ENCODE peak calls at places on chromosomes 1 and 21, in ten cellular contexts. F is dermis microvascular lymphatic vessel endothelial cell, L is RWPE1, N is HEK293T, A is cardiac fibroblast, P is tibial artery, Y is thoracic aorta, Z is A549, I is NCI-H446, T is NCI-H1436. R is an unnamed sample.

GRCh38 chr1:75785320-75785963 is 614 bp upstream of the RABGGTB start:
- DNase-seq in Y (no peak), Z (no peak), P (no peak), F (no peak), L (no peak), T (no peak), I (no peak), A (no peak), N (peak), R (no peak)

GRCh38 chr1:15116966-15117365 is 36.6 kb upstream of the TMEM51 start:
- DNase-seq in P (no peak), T (no peak), Y (no peak), I (no peak), N (no peak), A (no peak), L (no peak), F (no peak), Z (no peak), R (no peak)

GRCh38 chr1:30852026-30852425 is 56.5 kb downstream of the SDC3 start:
- DNase-seq in I (no peak), Y (no peak), A (peak), N (no peak), F (peak), T (no peak), P (peak), Z (peak), L (no peak), R (no peak)

GRCh38 chr1:112633628-112634027 is 14.0 kb downstream of the CAPZA1 start:
- DNase-seq in I (no peak), Z (no peak), F (no peak), A (no peak), T (no peak), N (no peak), Y (no peak), L (no peak), P (no peak), R (no peak)

GRCh38 chr1:21924503-21925005 is 12.6 kb downstream of the HSPG2 start:
- DNase-seq in L (no peak), I (no peak), Y (no peak), N (no peak), F (peak), Z (no peak), A (no peak), P (peak), T (no peak), R (no peak)

GRCh38 chr1:171343727-171344472 is 29.9 kb downstream of the FMO4 start:
- DNase-seq in N (no peak), A (no peak), P (no peak), L (no peak), F (no peak), T (no peak), Z (no peak), I (no peak), Y (no peak), R (no peak)

GRCh38 chr21:45593162-45594022 is 50.1 kb upstream of the PCBP3 start:
- DNase-seq in F (no peak), Z (no peak), P (no peak), A (no peak), Y (no peak), L (no peak), I (no peak), T (no peak), N (no peak), R (no peak)

GRCh38 chr21:35508389-35508888 is 459.3 kb upstream of the RUNX1 start:
- DNase-seq in P (peak), A (peak), L (no peak), Y (peak), N (no peak), T (no peak), I (no peak), Z (peak), F (no peak), R (no peak)

GRCh38 chr1:219362702-219363101 is 189.0 kb downstream of the LYPLAL1 start:
- DNase-seq in A (no peak), L (no peak), F (no peak), I (no peak), Z (no peak), P (no peak), T (no peak), N (no peak), Y (no peak), R (no peak)

GRCh38 chr21:45365186-45365607 is 39.8 kb upstream of the COL18A1 start:
- DNase-seq in Y (no peak), F (no peak), Z (no peak), P (no peak), T (no peak), A (no peak), N (no peak), I (no peak), L (no peak), R (no peak)

GRCh38 chr1:167492509-167492910 is 25.8 kb downstream of the CD247 start:
- DNase-seq in I (no peak), L (no peak), F (no peak), Y (no peak), T (no peak), P (no peak), N (no peak), Z (no peak), A (no peak), R (no peak)

GRCh38 chr1:147840909-147841308 is 61.7 kb upstream of the GJA8 start:
- DNase-seq in Y (no peak), Z (peak), F (no peak), N (peak), I (no peak), T (no peak), P (no peak), A (peak), L (no peak), R (no peak)

GRCh38 chr1:23585321-23586022 is 26.2 kb upstream of the ID3 start:
- DNase-seq in L (peak), I (no peak), A (peak), Y (no peak), N (no peak), F (no peak), P (peak), T (no peak), Z (peak), R (no peak)

GRCh38 chr1:54604572-54605370 is 18.6 kb downstream of the FAM151A start:
- DNase-seq in A (no peak), F (peak), Z (no peak), P (no peak), N (no peak), Y (no peak), I (no peak), T (no peak), L (no peak), R (no peak)

GRCh38 chr1:161768986-161769672 is 3.0 kb downstream of the ATF6 start:
- DNase-seq in Z (no peak), F (peak), P (no peak), I (no peak), N (no peak), L (no peak), A (peak), T (no peak), Y (no peak), R (no peak)

GRCh38 chr1:65174585-65174984 is 26.6 kb downstream of the AK4 start:
- DNase-seq in N (no peak), Z (no peak), P (peak), T (no peak), F (no peak), A (peak), L (peak), I (peak), Y (no peak), R (no peak)

GRCh38 chr21:16193758-16194606 is 464.2 kb downstream of the USP25 start:
- DNase-seq in F (peak), P (peak), N (peak), Z (peak), L (peak), A (peak), Y (no peak), T (no peak), I (no peak), R (no peak)

GRCh38 chr1:58814251-58815068 is 30.6 kb upstream of the JUN start:
- DNase-seq in I (no peak), A (no peak), L (peak), F (peak), P (peak), Z (no peak), N (peak), Y (no peak), T (no peak), R (no peak)

GRCh38 chr1:43931711-43932660 is 1.6 kb upstream of the ARTN start:
- DNase-seq in Y (no peak), A (no peak), Z (no peak), L (no peak), P (no peak), N (no peak), T (no peak), I (no peak), F (no peak), R (no peak)

GRCh38 chr21:40254540-40255455 is 387.6 kb downstream of the PCP4 start:
- DNase-seq in Y (no peak), T (no peak), F (no peak), A (no peak), L (peak), N (no peak), Z (no peak), I (no peak), P (no peak), R (no peak)

GRCh38 chr1:193937308-193937707 is 750.9 kb upstream of the B3GALT2 start:
- DNase-seq in L (no peak), I (no peak), N (no peak), T (no peak), Z (no peak), F (no peak), P (no peak), A (no peak), Y (no peak), R (no peak)

GRCh38 chr1:22503721-22504410 is 52.2 kb downstream of the ZBTB40 start:
- DNase-seq in T (no peak), Y (no peak), L (no peak), Z (no peak), A (peak), F (no peak), P (no peak), N (no peak), I (no peak), R (no peak)

GRCh38 chr21:28761709-28762356 is 230.8 kb downstream of the LTN1 start:
- DNase-seq in I (no peak), L (no peak), T (no peak), Z (no peak), P (no peak), F (no peak), A (no peak), N (no peak), Y (no peak), R (no peak)

GRCh38 chr21:32135401-32136363 is 143.2 kb downstream of the MIS18A start:
- DNase-seq in A (peak), T (no peak), Y (peak), Z (no peak), I (peak), N (no peak), P (no peak), F (no peak), L (no peak), R (no peak)

GRCh38 chr1:185159966-185160365 is 3.0 kb downstream of the SWT1 start:
- DNase-seq in I (no peak), P (no peak), L (no peak), Z (no peak), F (no peak), Y (no peak), N (no peak), T (no peak), A (peak), R (no peak)

GRCh38 chr1:167428418-167428817 is 89.9 kb downstream of the CD247 start:
- DNase-seq in I (no peak), P (no peak), F (peak), A (peak), Z (no peak), Y (no peak), T (no peak), N (no peak), L (no peak), R (no peak)

GRCh38 chr1:80218112-80218511 is 1211.6 kb upstream of the ADGRL4 start:
- DNase-seq in Z (peak), P (no peak), I (peak), T (peak), F (no peak), L (peak), A (peak), N (peak), Y (no peak), R (no peak)

GRCh38 chr1:83545450-83545849 is 453.5 kb downstream of the TTLL7 start:
- DNase-seq in P (no peak), I (peak), T (no peak), L (no peak), N (peak), F (no peak), A (no peak), Z (peak), Y (no peak), R (no peak)

GRCh38 chr1:2442676-2443075 is 30.3 kb upstream of the PEX10 start:
- DNase-seq in T (no peak), A (no peak), P (no peak), F (no peak), Y (no peak), I (no peak), L (no peak), N (no peak), Z (no peak), R (no peak)